ENCODE peak calls at places on chromosomes 16 and 17, in six cellular contexts. One of them, this sample, is unnamed.

GRCh38 chr17:57284583-57284982 is 28.3 kb downstream of the MSI2 start:
- ATAC-seq in left lung: no peak
- ATAC-seq in left lobe of liver: no peak
- ATAC-seq in right cardiac atrium: no peak
- ATAC-seq in activated CD8-positive, alpha-beta memory T cell treated with anti-CD3 and anti-CD28 coated beads, Interleukin-2, amount 10 ng/mL, durations not matched to agents 7 days and 5 days: peak; percentile 60
- ATAC-seq in GM12878: peak; percentile 41
- ATAC-seq in this sample: no peak

GRCh38 chr16:73420244-73421040 is 372.5 kb upstream of the ZFHX3 start:
- ATAC-seq in left lung: no peak
- ATAC-seq in left lobe of liver: no peak
- ATAC-seq in right cardiac atrium: no peak
- ATAC-seq in activated CD8-positive, alpha-beta memory T cell treated with anti-CD3 and anti-CD28 coated beads, Interleukin-2, amount 10 ng/mL, durations not matched to agents 7 days and 5 days: no peak
- ATAC-seq in GM12878: no peak
- ATAC-seq in this sample: no peak

GRCh38 chr17:14737984-14738651 is 437.2 kb downstream of the HS3ST3B1 start:
- ATAC-seq in left lung: peak; percentile 96
- ATAC-seq in left lobe of liver: peak; percentile 96
- ATAC-seq in right cardiac atrium: peak; percentile 83
- ATAC-seq in activated CD8-positive, alpha-beta memory T cell treated with anti-CD3 and anti-CD28 coated beads, Interleukin-2, amount 10 ng/mL, durations not matched to agents 7 days and 5 days: no peak
- ATAC-seq in GM12878: no peak
- ATAC-seq in this sample: peak; percentile 51

GRCh38 chr16:51853586-51853985 is 693.4 kb downstream of the TOX3 start:
- ATAC-seq in left lung: no peak
- ATAC-seq in left lobe of liver: no peak
- ATAC-seq in right cardiac atrium: no peak
- ATAC-seq in activated CD8-positive, alpha-beta memory T cell treated with anti-CD3 and anti-CD28 coated beads, Interleukin-2, amount 10 ng/mL, durations not matched to agents 7 days and 5 days: no peak
- ATAC-seq in GM12878: no peak
- ATAC-seq in this sample: no peak

GRCh38 chr17:59347975-59348391 is 16.5 kb downstream of the YPEL2 start:
- ATAC-seq in left lung: peak; percentile 70
- ATAC-seq in left lobe of liver: peak; percentile 8
- ATAC-seq in right cardiac atrium: no peak
- ATAC-seq in activated CD8-positive, alpha-beta memory T cell treated with anti-CD3 and anti-CD28 coated beads, Interleukin-2, amount 10 ng/mL, durations not matched to agents 7 days and 5 days: no peak
- ATAC-seq in GM12878: no peak
- ATAC-seq in this sample: no peak

GRCh38 chr17:69709441-69709840 is 294.9 kb downstream of the MAP2K6 start:
- ATAC-seq in left lung: no peak
- ATAC-seq in left lobe of liver: no peak
- ATAC-seq in right cardiac atrium: no peak
- ATAC-seq in activated CD8-positive, alpha-beta memory T cell treated with anti-CD3 and anti-CD28 coated beads, Interleukin-2, amount 10 ng/mL, durations not matched to agents 7 days and 5 days: no peak
- ATAC-seq in GM12878: no peak
- ATAC-seq in this sample: no peak

GRCh38 chr16:85860413-85861094 is 38.4 kb upstream of the IRF8 start:
- ATAC-seq in left lung: peak; percentile 18
- ATAC-seq in left lobe of liver: no peak
- ATAC-seq in right cardiac atrium: no peak
- ATAC-seq in activated CD8-positive, alpha-beta memory T cell treated with anti-CD3 and anti-CD28 coated beads, Interleukin-2, amount 10 ng/mL, durations not matched to agents 7 days and 5 days: no peak
- ATAC-seq in GM12878: peak; percentile 91
- ATAC-seq in this sample: no peak

GRCh38 chr17:65181237-65182061 is 44.3 kb downstream of the RGS9 start:
- ATAC-seq in left lung: no peak
- ATAC-seq in left lobe of liver: no peak
- ATAC-seq in right cardiac atrium: no peak
- ATAC-seq in activated CD8-positive, alpha-beta memory T cell treated with anti-CD3 and anti-CD28 coated beads, Interleukin-2, amount 10 ng/mL, durations not matched to agents 7 days and 5 days: peak; percentile 56
- ATAC-seq in GM12878: peak; percentile 82
- ATAC-seq in this sample: peak; percentile 53

GRCh38 chr17:74642995-74643394 is 19.5 kb upstream of the CD300E start:
- ATAC-seq in left lung: no peak
- ATAC-seq in left lobe of liver: no peak
- ATAC-seq in right cardiac atrium: no peak
- ATAC-seq in activated CD8-positive, alpha-beta memory T cell treated with anti-CD3 and anti-CD28 coated beads, Interleukin-2, amount 10 ng/mL, durations not matched to agents 7 days and 5 days: no peak
- ATAC-seq in GM12878: no peak
- ATAC-seq in this sample: no peak

GRCh38 chr17:17416400-17417360 is 60.1 kb upstream of the MED9 start:
- ATAC-seq in left lung: peak; percentile 88
- ATAC-seq in left lobe of liver: peak; percentile 77
- ATAC-seq in right cardiac atrium: peak; percentile 71
- ATAC-seq in activated CD8-positive, alpha-beta memory T cell treated with anti-CD3 and anti-CD28 coated beads, Interleukin-2, amount 10 ng/mL, durations not matched to agents 7 days and 5 days: peak; percentile 71
- ATAC-seq in GM12878: no peak
- ATAC-seq in this sample: no peak

GRCh38 chr17:1473841-1474240 is 17.8 kb upstream of the CRK start:
- ATAC-seq in left lung: no peak
- ATAC-seq in left lobe of liver: no peak
- ATAC-seq in right cardiac atrium: no peak
- ATAC-seq in activated CD8-positive, alpha-beta memory T cell treated with anti-CD3 and anti-CD28 coated beads, Interleukin-2, amount 10 ng/mL, durations not matched to agents 7 days and 5 days: no peak
- ATAC-seq in GM12878: peak; percentile 68
- ATAC-seq in this sample: no peak

GRCh38 chr16:57042157-57043111 is 49.9 kb upstream of the CPNE2 start:
- ATAC-seq in left lung: no peak
- ATAC-seq in left lobe of liver: no peak
- ATAC-seq in right cardiac atrium: no peak
- ATAC-seq in activated CD8-positive, alpha-beta memory T cell treated with anti-CD3 and anti-CD28 coated beads, Interleukin-2, amount 10 ng/mL, durations not matched to agents 7 days and 5 days: peak; percentile 77
- ATAC-seq in GM12878: peak; percentile 76
- ATAC-seq in this sample: no peak

GRCh38 chr17:45425125-45425983 is 7.3 kb downstream of the ARHGAP27 start:
- ATAC-seq in left lung: peak; percentile 87
- ATAC-seq in left lobe of liver: peak; percentile 70
- ATAC-seq in right cardiac atrium: peak; percentile 78
- ATAC-seq in activated CD8-positive, alpha-beta memory T cell treated with anti-CD3 and anti-CD28 coated beads, Interleukin-2, amount 10 ng/mL, durations not matched to agents 7 days and 5 days: no peak
- ATAC-seq in GM12878: no peak
- ATAC-seq in this sample: peak; percentile 85

GRCh38 chr16:81610144-81610842 is 165.7 kb downstream of the CMIP start:
- ATAC-seq in left lung: peak; percentile 62
- ATAC-seq in left lobe of liver: peak; percentile 81
- ATAC-seq in right cardiac atrium: peak; percentile 82
- ATAC-seq in activated CD8-positive, alpha-beta memory T cell treated with anti-CD3 and anti-CD28 coated beads, Interleukin-2, amount 10 ng/mL, durations not matched to agents 7 days and 5 days: no peak
- ATAC-seq in GM12878: peak; percentile 15
- ATAC-seq in this sample: peak; percentile 91

GRCh38 chr16:29653436-29653835 is 9.6 kb upstream of the SPN start:
- ATAC-seq in left lung: peak; percentile 41
- ATAC-seq in left lobe of liver: no peak
- ATAC-seq in right cardiac atrium: no peak
- ATAC-seq in activated CD8-positive, alpha-beta memory T cell treated with anti-CD3 and anti-CD28 coated beads, Interleukin-2, amount 10 ng/mL, durations not matched to agents 7 days and 5 days: no peak
- ATAC-seq in GM12878: peak; percentile 93
- ATAC-seq in this sample: no peak

GRCh38 chr16:88938119-88938932 is 38.7 kb downstream of the CBFA2T3 start:
- ATAC-seq in left lung: no peak
- ATAC-seq in left lobe of liver: no peak
- ATAC-seq in right cardiac atrium: no peak
- ATAC-seq in activated CD8-positive, alpha-beta memory T cell treated with anti-CD3 and anti-CD28 coated beads, Interleukin-2, amount 10 ng/mL, durations not matched to agents 7 days and 5 days: no peak
- ATAC-seq in GM12878: peak; percentile 4
- ATAC-seq in this sample: peak; percentile 5

GRCh38 chr17:38958756-38959155 is 8.4 kb downstream of the FBXO47 start:
- ATAC-seq in left lung: no peak
- ATAC-seq in left lobe of liver: no peak
- ATAC-seq in right cardiac atrium: no peak
- ATAC-seq in activated CD8-positive, alpha-beta memory T cell treated with anti-CD3 and anti-CD28 coated beads, Interleukin-2, amount 10 ng/mL, durations not matched to agents 7 days and 5 days: no peak
- ATAC-seq in GM12878: no peak
- ATAC-seq in this sample: peak; percentile 96

GRCh38 chr16:70473446-70474319 is 19.3 kb downstream of the FCSK start:
- ATAC-seq in left lung: no peak
- ATAC-seq in left lobe of liver: no peak
- ATAC-seq in right cardiac atrium: no peak
- ATAC-seq in activated CD8-positive, alpha-beta memory T cell treated with anti-CD3 and anti-CD28 coated beads, Interleukin-2, amount 10 ng/mL, durations not matched to agents 7 days and 5 days: no peak
- ATAC-seq in GM12878: peak; percentile 4
- ATAC-seq in this sample: no peak

GRCh38 chr16:13148836-13149235 is 247.4 kb downstream of the SHISA9 start:
- ATAC-seq in left lung: no peak
- ATAC-seq in left lobe of liver: no peak
- ATAC-seq in right cardiac atrium: no peak
- ATAC-seq in activated CD8-positive, alpha-beta memory T cell treated with anti-CD3 and anti-CD28 coated beads, Interleukin-2, amount 10 ng/mL, durations not matched to agents 7 days and 5 days: no peak
- ATAC-seq in GM12878: no peak
- ATAC-seq in this sample: no peak

GRCh38 chr16:58850019-58850626 is 116.0 kb upstream of the GOT2 start:
- ATAC-seq in left lung: no peak
- ATAC-seq in left lobe of liver: no peak
- ATAC-seq in right cardiac atrium: no peak
- ATAC-seq in activated CD8-positive, alpha-beta memory T cell treated with anti-CD3 and anti-CD28 coated beads, Interleukin-2, amount 10 ng/mL, durations not matched to agents 7 days and 5 days: no peak
- ATAC-seq in GM12878: no peak
- ATAC-seq in this sample: no peak

GRCh38 chr17:79242873-79243602 is 168.4 kb downstream of the ENGASE start:
- ATAC-seq in left lung: no peak
- ATAC-seq in left lobe of liver: no peak
- ATAC-seq in right cardiac atrium: no peak
- ATAC-seq in activated CD8-positive, alpha-beta memory T cell treated with anti-CD3 and anti-CD28 coated beads, Interleukin-2, amount 10 ng/mL, durations not matched to agents 7 days and 5 days: no peak
- ATAC-seq in GM12878: peak; percentile 82
- ATAC-seq in this sample: no peak

GRCh38 chr17:35745246-35745645 is 7.8 kb downstream of the GAS2L2 start:
- ATAC-seq in left lung: no peak
- ATAC-seq in left lobe of liver: no peak
- ATAC-seq in right cardiac atrium: no peak
- ATAC-seq in activated CD8-positive, alpha-beta memory T cell treated with anti-CD3 and anti-CD28 coated beads, Interleukin-2, amount 10 ng/mL, durations not matched to agents 7 days and 5 days: no peak
- ATAC-seq in GM12878: no peak
- ATAC-seq in this sample: no peak

GRCh38 chr17:76048711-76049110 is 21.6 kb upstream of the EVPL start:
- ATAC-seq in left lung: no peak
- ATAC-seq in left lobe of liver: no peak
- ATAC-seq in right cardiac atrium: no peak
- ATAC-seq in activated CD8-positive, alpha-beta memory T cell treated with anti-CD3 and anti-CD28 coated beads, Interleukin-2, amount 10 ng/mL, durations not matched to agents 7 days and 5 days: no peak
- ATAC-seq in GM12878: no peak
- ATAC-seq in this sample: peak; percentile 72

GRCh38 chr16:24822974-24823373 is 22.8 kb upstream of the SLC5A11 start:
- ATAC-seq in left lung: no peak
- ATAC-seq in left lobe of liver: peak; percentile 34
- ATAC-seq in right cardiac atrium: no peak
- ATAC-seq in activated CD8-positive, alpha-beta memory T cell treated with anti-CD3 and anti-CD28 coated beads, Interleukin-2, amount 10 ng/mL, durations not matched to agents 7 days and 5 days: no peak
- ATAC-seq in GM12878: no peak
- ATAC-seq in this sample: no peak

GRCh38 chr16:8966781-8967436 is 3.2 kb upstream of the USP7 start:
- ATAC-seq in left lung: no peak
- ATAC-seq in left lobe of liver: no peak
- ATAC-seq in right cardiac atrium: no peak
- ATAC-seq in activated CD8-positive, alpha-beta memory T cell treated with anti-CD3 and anti-CD28 coated beads, Interleukin-2, amount 10 ng/mL, durations not matched to agents 7 days and 5 days: no peak
- ATAC-seq in GM12878: no peak
- ATAC-seq in this sample: no peak

GRCh38 chr17:50844117-50844700 is 8.8 kb downstream of the WFIKKN2 start:
- ATAC-seq in left lung: no peak
- ATAC-seq in left lobe of liver: no peak
- ATAC-seq in right cardiac atrium: no peak
- ATAC-seq in activated CD8-positive, alpha-beta memory T cell treated with anti-CD3 and anti-CD28 coated beads, Interleukin-2, amount 10 ng/mL, durations not matched to agents 7 days and 5 days: no peak
- ATAC-seq in GM12878: no peak
- ATAC-seq in this sample: no peak

GRCh38 chr16:85391175-85391707 is 221.9 kb upstream of the GSE1 start:
- ATAC-seq in left lung: no peak
- ATAC-seq in left lobe of liver: no peak
- ATAC-seq in right cardiac atrium: no peak
- ATAC-seq in activated CD8-positive, alpha-beta memory T cell treated with anti-CD3 and anti-CD28 coated beads, Interleukin-2, amount 10 ng/mL, durations not matched to agents 7 days and 5 days: no peak
- ATAC-seq in GM12878: no peak
- ATAC-seq in this sample: no peak

GRCh38 chr17:1153795-1154546 is 25.8 kb downstream of the ABR start:
- ATAC-seq in left lung: peak; percentile 20
- ATAC-seq in left lobe of liver: peak; percentile 34
- ATAC-seq in right cardiac atrium: peak; percentile 71
- ATAC-seq in activated CD8-positive, alpha-beta memory T cell treated with anti-CD3 and anti-CD28 coated beads, Interleukin-2, amount 10 ng/mL, durations not matched to agents 7 days and 5 days: no peak
- ATAC-seq in GM12878: no peak
- ATAC-seq in this sample: peak; percentile 72

GRCh38 chr17:57970706-57971105 is 15.5 kb upstream of the CUEDC1 start:
- ATAC-seq in left lung: no peak
- ATAC-seq in left lobe of liver: no peak
- ATAC-seq in right cardiac atrium: no peak
- ATAC-seq in activated CD8-positive, alpha-beta memory T cell treated with anti-CD3 and anti-CD28 coated beads, Interleukin-2, amount 10 ng/mL, durations not matched to agents 7 days and 5 days: no peak
- ATAC-seq in GM12878: no peak
- ATAC-seq in this sample: peak; percentile 62

GRCh38 chr17:64262125-64262421 is 987 bp downstream of the TEX2 start:
- ATAC-seq in left lung: peak; percentile 2
- ATAC-seq in left lobe of liver: peak; percentile 52
- ATAC-seq in right cardiac atrium: no peak
- ATAC-seq in activated CD8-positive, alpha-beta memory T cell treated with anti-CD3 and anti-CD28 coated beads, Interleukin-2, amount 10 ng/mL, durations not matched to agents 7 days and 5 days: peak; percentile 1
- ATAC-seq in GM12878: peak; percentile 21
- ATAC-seq in this sample: peak; percentile 15

GRCh38 chr17:55068862-55069771 is 100.6 kb downstream of the STXBP4 start:
- ATAC-seq in left lung: no peak
- ATAC-seq in left lobe of liver: peak; percentile 82
- ATAC-seq in right cardiac atrium: no peak
- ATAC-seq in activated CD8-positive, alpha-beta memory T cell treated with anti-CD3 and anti-CD28 coated beads, Interleukin-2, amount 10 ng/mL, durations not matched to agents 7 days and 5 days: no peak
- ATAC-seq in GM12878: no peak
- ATAC-seq in this sample: no peak

GRCh38 chr17:29726721-29727252 is 104.1 kb upstream of the CORO6 start:
- ATAC-seq in left lung: peak; percentile 34
- ATAC-seq in left lobe of liver: peak; percentile 65
- ATAC-seq in right cardiac atrium: peak; percentile 55
- ATAC-seq in activated CD8-positive, alpha-beta memory T cell treated with anti-CD3 and anti-CD28 coated beads, Interleukin-2, amount 10 ng/mL, durations not matched to agents 7 days and 5 days: peak; percentile 56
- ATAC-seq in GM12878: peak; percentile 48
- ATAC-seq in this sample: peak; percentile 70

GRCh38 chr17:33228548-33228947 is 64.5 kb downstream of the ASIC2 start:
- ATAC-seq in left lung: no peak
- ATAC-seq in left lobe of liver: no peak
- ATAC-seq in right cardiac atrium: no peak
- ATAC-seq in activated CD8-positive, alpha-beta memory T cell treated with anti-CD3 and anti-CD28 coated beads, Interleukin-2, amount 10 ng/mL, durations not matched to agents 7 days and 5 days: no peak
- ATAC-seq in GM12878: no peak
- ATAC-seq in this sample: no peak

GRCh38 chr16:31529398-31530312 is 2.0 kb downstream of the AHSP start:
- ATAC-seq in left lung: peak; percentile 83
- ATAC-seq in left lobe of liver: no peak
- ATAC-seq in right cardiac atrium: peak; percentile 52
- ATAC-seq in activated CD8-positive, alpha-beta memory T cell treated with anti-CD3 and anti-CD28 coated beads, Interleukin-2, amount 10 ng/mL, durations not matched to agents 7 days and 5 days: no peak
- ATAC-seq in GM12878: no peak
- ATAC-seq in this sample: no peak

GRCh38 chr17:21034350-21035235 is 8.2 kb downstream of the USP22 start:
- ATAC-seq in left lung: peak; percentile 10
- ATAC-seq in left lobe of liver: peak; percentile 64
- ATAC-seq in right cardiac atrium: peak; percentile 47
- ATAC-seq in activated CD8-positive, alpha-beta memory T cell treated with anti-CD3 and anti-CD28 coated beads, Interleukin-2, amount 10 ng/mL, durations not matched to agents 7 days and 5 days: peak; percentile 74
- ATAC-seq in GM12878: peak; percentile 66
- ATAC-seq in this sample: peak; percentile 19

GRCh38 chr16:4388275-4389021 is 16.8 kb downstream of the VASN start:
- ATAC-seq in left lung: no peak
- ATAC-seq in left lobe of liver: no peak
- ATAC-seq in right cardiac atrium: peak; percentile 58
- ATAC-seq in activated CD8-positive, alpha-beta memory T cell treated with anti-CD3 and anti-CD28 coated beads, Interleukin-2, amount 10 ng/mL, durations not matched to agents 7 days and 5 days: no peak
- ATAC-seq in GM12878: no peak
- ATAC-seq in this sample: no peak